ENCODE peak calls at places on chromosomes 7 and 10, in seven cellular contexts. I, G, Q, N, Z, O and C are unnamed samples.

GRCh38 chr10:78712147-78712546 is 356.6 kb upstream of the ZMIZ1 start:
- DNase-seq in I (no peak), G (peak; percentile 48), Q (no peak), N (no peak), Z (no peak), O (no peak), C (no peak)

GRCh38 chr10:103451871-103452713 is at the start of gene CALHM2:
- DNase-seq in I (no peak), G (no peak), Q (peak; percentile 82), N (peak; percentile 13), Z (no peak), O (peak; percentile 89), C (peak; percentile 90)

GRCh38 chr10:46552526-46553237 is 3.8 kb downstream of the GPRIN2 start:
- DNase-seq in I (no peak), G (no peak), Q (no peak), N (no peak), Z (no peak), O (peak; percentile 22), C (no peak)

GRCh38 chr7:110852156-110852858 is 238.6 kb upstream of the LRRN3 start:
- DNase-seq in I (no peak), G (no peak), Q (no peak), N (no peak), Z (no peak), O (no peak), C (no peak)

GRCh38 chr10:88926484-88927249 is 25.9 kb downstream of the ACTA2 start:
- DNase-seq in I (no peak), G (no peak), Q (no peak), N (no peak), Z (no peak), O (no peak), C (no peak)

GRCh38 chr10:61028861-61029361 is 84.9 kb upstream of the RHOBTB1 start:
- DNase-seq in I (no peak), G (no peak), Q (no peak), N (peak; percentile 30), Z (no peak), O (no peak), C (no peak)

GRCh38 chr7:35701287-35701686 is 6.4 kb upstream of the HERPUD2 start:
- DNase-seq in I (no peak), G (no peak), Q (no peak), N (no peak), Z (no peak), O (no peak), C (no peak)

GRCh38 chr7:93461350-93461749 is 113.2 kb downstream of the CALCR start:
- DNase-seq in I (no peak), G (no peak), Q (no peak), N (no peak), Z (no peak), O (no peak), C (no peak)

GRCh38 chr10:88981435-88981834 is 9.2 kb upstream of the FAS start:
- DNase-seq in I (no peak), G (no peak), Q (no peak), N (no peak), Z (no peak), O (no peak), C (no peak)

GRCh38 chr7:110307776-110308175 is 783.2 kb upstream of the LRRN3 start:
- DNase-seq in I (no peak), G (no peak), Q (no peak), N (no peak), Z (no peak), O (no peak), C (no peak)

GRCh38 chr10:45374451-45375052 is 536 bp downstream of the ALOX5 start:
- DNase-seq in I (no peak), G (no peak), Q (no peak), N (no peak), Z (no peak), O (no peak), C (no peak)

GRCh38 chr10:45372251-45372951 is 1.6 kb upstream of the ALOX5 start:
- DNase-seq in I (no peak), G (no peak), Q (no peak), N (no peak), Z (no peak), O (no peak), C (no peak)

GRCh38 chr10:45371555-45371954 is 2.5 kb upstream of the ALOX5 start:
- DNase-seq in I (no peak), G (no peak), Q (no peak), N (no peak), Z (no peak), O (no peak), C (no peak)

GRCh38 chr10:45373783-45374450 is at the start of gene ALOX5:
- DNase-seq in I (no peak), G (peak; percentile 93), Q (peak; percentile 66), N (no peak), Z (no peak), O (peak; percentile 66), C (peak; percentile 56)

DNA sequence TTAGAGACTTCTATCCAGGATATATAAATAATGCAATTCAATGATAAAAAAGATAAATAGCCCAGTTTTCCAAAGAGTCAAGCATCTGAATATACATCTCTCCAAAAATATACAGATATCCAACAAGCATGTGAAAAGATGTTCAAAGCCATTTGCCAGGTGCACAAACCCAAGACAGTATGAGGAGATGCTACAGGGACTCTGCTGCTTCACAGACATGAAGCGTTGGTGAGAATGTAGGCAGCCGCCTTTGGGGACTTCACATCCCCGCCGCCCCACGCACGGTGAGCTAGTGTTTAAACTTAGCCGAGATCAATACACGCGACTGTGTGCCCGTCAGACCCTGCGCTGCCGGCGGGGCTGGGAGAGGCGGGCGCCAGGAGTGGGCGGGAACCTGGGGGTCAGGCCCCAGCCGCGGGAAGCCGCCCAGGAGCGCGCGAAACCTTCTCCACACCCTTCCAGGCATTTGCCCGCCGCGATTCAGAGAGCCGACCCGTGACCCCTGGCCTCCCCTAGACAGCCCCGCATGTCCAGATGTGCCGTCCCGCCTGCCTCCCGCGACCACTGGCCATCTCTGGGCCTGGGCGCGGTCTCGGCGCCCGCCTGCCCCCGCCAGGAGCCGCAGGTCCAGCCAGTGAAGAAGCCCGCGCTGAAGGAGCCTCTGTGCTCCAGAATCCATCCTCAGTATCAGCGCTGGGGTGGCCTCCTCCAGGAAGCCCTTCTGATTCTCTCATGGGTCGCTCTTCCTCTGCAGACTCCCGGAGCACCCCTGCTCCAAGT is 823 bp upstream of the ALOX5 start:
- DNase-seq in I (no peak), G (peak; percentile 42), Q (peak; percentile 38), N (no peak), Z (no peak), O (peak; percentile 43), C (peak; percentile 41)
- TF ChIP-seq TAF1 in I (no peak), G (no peak), Q (no peak), N (no peak), Z (no peak), O (no peak), C (peak; percentile 12)

GRCh38 chr10:62895058-62895457 is 78.9 kb upstream of the EGR2 start:
- DNase-seq in I (no peak), G (no peak), Q (no peak), N (no peak), Z (no peak), O (no peak), C (no peak)
- TF ChIP-seq TAF1 in I (no peak), G (no peak), Q (no peak), N (no peak), Z (no peak), O (no peak), C (no peak)

DNA sequence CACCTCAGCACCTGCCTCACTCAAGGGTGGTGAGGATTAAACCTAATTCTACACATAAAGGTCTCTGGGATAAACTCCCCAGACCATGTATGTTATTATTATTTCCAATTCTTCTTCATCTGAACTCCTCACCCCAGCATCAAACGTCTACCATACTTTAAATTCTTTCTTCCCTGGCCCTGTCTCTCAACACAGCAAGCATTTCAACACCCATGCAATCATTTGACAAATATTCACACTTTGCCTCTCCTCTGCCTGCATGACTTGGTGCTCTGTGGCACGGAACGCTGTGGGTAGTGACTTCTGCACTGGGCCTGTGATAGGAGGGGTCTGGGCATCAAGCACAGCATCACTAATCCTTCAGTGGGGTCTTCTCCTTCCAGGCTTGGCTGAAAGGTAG is 490.8 kb downstream of the TNS3 start:
- DNase-seq in I (no peak), G (no peak), Q (no peak), N (no peak), Z (no peak), O (no peak), C (no peak)
- TF ChIP-seq TAF1 in I (no peak), G (no peak), Q (no peak), N (no peak), Z (no peak), O (no peak), C (no peak)

GRCh38 chr10:112585052-112585451 is 138.0 kb downstream of the VTI1A start:
- DNase-seq in I (no peak), G (no peak), Q (no peak), N (no peak), Z (no peak), O (no peak), C (no peak)
- TF ChIP-seq TAF1 in I (no peak), G (no peak), Q (no peak), N (no peak), Z (no peak), O (no peak), C (no peak)